ENCODE peak calls at places on chromosomes 3 and 15, in four cellular contexts. P is mesendoderm, L is H9, H is H1. X is an unnamed sample.

GRCh38 chr3:77506384-77506783 is 466.5 kb downstream of the ROBO2 start:
- DNase-seq in H (no peak), L (no peak), P (no peak), X (no peak)

GRCh38 chr3:42843730-42844713 is 31.7 kb downstream of the CYP8B1 start:
- DNase-seq in L (no peak), H (peak), P (peak), X (no peak)

GRCh38 chr3:12737319-12737718 is 21.7 kb downstream of the TMEM40 start:
- DNase-seq in L (no peak), P (no peak), H (no peak), X (no peak)

GRCh38 chr15:38533926-38534325 is 30.7 kb downstream of the RASGRP1 start:
- DNase-seq in P (no peak), H (no peak), L (no peak), X (no peak)

GRCh38 chr3:72960812-72961518 is 35.6 kb upstream of the PPP4R2 start:
- DNase-seq in P (no peak), H (no peak), L (no peak), X (peak)

GRCh38 chr15:71634820-71635219 is 175.5 kb upstream of the NR2E3 start:
- DNase-seq in H (no peak), P (peak), L (no peak), X (no peak)

GRCh38 chr3:46124216-46125143 is 83.6 kb downstream of the CCR1 start:
- DNase-seq in H (no peak), P (no peak), L (no peak), X (peak)

GRCh38 chr15:60844431-60845174 is 365.7 kb upstream of the ICE2 start:
- DNase-seq in L (no peak), H (no peak), P (no peak), X (no peak)

GRCh38 chr3:74463515-74463914 is 150.9 kb downstream of the CNTN3 start:
- DNase-seq in L (no peak), P (peak), H (no peak), X (no peak)

GRCh38 chr15:51861557-51862350 is 32.3 kb downstream of the TMOD3 start:
- DNase-seq in L (no peak), P (no peak), H (no peak), X (no peak)

GRCh38 chr15:53918180-53919079 is 59.8 kb upstream of the UNC13C start:
- DNase-seq in H (no peak), L (no peak), P (peak), X (no peak)

GRCh38 chr3:160695906-160696305 is 18.9 kb downstream of the ARL14 start:
- DNase-seq in L (no peak), P (no peak), H (no peak), X (peak)

GRCh38 chr3:124966557-124967480 is 32.3 kb upstream of the MUC13 start:
- DNase-seq in L (no peak), H (no peak), P (no peak), X (no peak)

GRCh38 chr15:92097473-92098178 is 244.1 kb downstream of the SLCO3A1 start:
- DNase-seq in P (peak), L (peak), H (peak), X (peak)

GRCh38 chr15:92906563-92907081 is 6.5 kb downstream of the CHD2 start:
- DNase-seq in H (no peak), L (no peak), P (no peak), X (peak)

GRCh38 chr3:113933746-113934145 is 14.1 kb upstream of the ZDHHC23 start:
- DNase-seq in L (no peak), H (no peak), P (no peak), X (no peak)

GRCh38 chr3:152128356-152128755 is 140.4 kb upstream of the MBNL1 start:
- DNase-seq in L (no peak), P (no peak), H (no peak), X (no peak)

GRCh38 chr3:140758791-140759444 is 81.1 kb downstream of the TRIM42 start:
- DNase-seq in P (no peak), H (no peak), L (no peak), X (no peak)

GRCh38 chr3:159881828-159882309 is 106.8 kb upstream of the IL12A start:
- DNase-seq in L (peak), P (peak), H (no peak), X (no peak)

GRCh38 chr3:32413845-32414526 is 22.3 kb downstream of the CMTM7 start:
- DNase-seq in H (no peak), L (no peak), P (no peak), X (no peak)

GRCh38 chr3:5038243-5038642 is 59.0 kb downstream of the BHLHE40 start:
- DNase-seq in H (no peak), P (no peak), L (no peak), X (no peak)

GRCh38 chr15:57566840-57567239 is 24.9 kb upstream of the MYZAP start:
- DNase-seq in L (no peak), P (no peak), H (no peak), X (no peak)

GRCh38 chr3:171374260-171374659 is 85.9 kb downstream of the TNIK start:
- DNase-seq in H (no peak), P (peak), L (no peak), X (peak)

GRCh38 chr3:46927718-46928073 is 48.8 kb downstream of the CCDC12 start:
- DNase-seq in P (no peak), H (no peak), L (no peak), X (no peak)

GRCh38 chr3:52788890-52789745 is 5.5 kb upstream of the ITIH3 start:
- DNase-seq in H (no peak), L (no peak), P (no peak), X (no peak)

GRCh38 chr3:27675287-27675686 is 46.8 kb downstream of the EOMES start:
- DNase-seq in P (no peak), L (no peak), H (no peak), X (peak)

GRCh38 chr15:71414778-71415177 is 299.5 kb downstream of the THSD4 start:
- DNase-seq in L (no peak), P (no peak), H (no peak), X (no peak)

GRCh38 chr3:190499157-190499556 is 14.7 kb upstream of the IL1RAP start:
- DNase-seq in H (no peak), L (no peak), P (no peak), X (no peak)

GRCh38 chr15:30904812-30905211 is 1.1 kb downstream of the FAN1 start:
- DNase-seq in H (no peak), P (no peak), L (no peak), X (no peak)
- H4K5ac ChIP-seq in H (no peak), P (no peak), L (no peak), X (no peak)

GRCh38 chr3:112531358-112531781 is 30.4 kb downstream of the ATG3 start:
- DNase-seq in P (peak), L (no peak), H (no peak), X (peak)
- H4K5ac ChIP-seq in P (no peak), L (no peak), H (no peak), X (no peak)

GRCh38 chr15:74490339-74490689 is 29.4 kb upstream of the UBL7 start:
- DNase-seq in H (no peak), L (no peak), P (no peak), X (no peak)
- H4K5ac ChIP-seq in H (no peak), L (no peak), P (peak), X (no peak)

GRCh38 chr3:145248928-145249327 is 912.1 kb downstream of the PLOD2 start:
- DNase-seq in L (no peak), H (no peak), P (no peak), X (no peak)

GRCh38 chr3:145244327-145244726 is 916.7 kb downstream of the PLOD2 start:
- DNase-seq in H (no peak), L (no peak), P (no peak), X (no peak)

GRCh38 chr3:145243875-145244274 is 917.1 kb downstream of the PLOD2 start:
- DNase-seq in P (no peak), H (no peak), L (no peak), X (peak)

GRCh38 chr3:145251311-145251710 is 909.7 kb downstream of the PLOD2 start:
- DNase-seq in L (no peak), P (no peak), H (no peak), X (no peak)

DNA sequence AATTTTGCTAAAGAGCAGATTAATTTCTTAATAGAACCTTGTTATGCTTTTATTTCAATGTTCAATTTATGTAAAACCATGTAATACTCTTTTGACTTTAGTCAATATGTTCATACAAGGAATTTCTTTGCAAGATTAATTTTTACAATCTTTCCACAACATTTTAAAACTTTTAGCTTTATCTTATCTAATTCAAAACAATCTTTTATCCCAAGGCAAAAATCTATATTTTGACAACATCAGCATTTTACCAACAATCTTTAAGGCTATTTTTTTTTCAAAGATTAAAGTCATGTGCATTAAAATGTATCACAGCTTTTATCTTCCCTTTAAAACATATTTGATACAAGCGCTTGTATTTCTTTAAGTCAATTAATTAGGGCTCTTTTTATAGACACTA is 914.7 kb downstream of the PLOD2 start:
- DNase-seq in P (no peak), H (no peak), L (no peak), X (no peak)
- H4K5ac ChIP-seq in P (no peak), H (no peak), L (no peak), X (no peak)

GRCh38 chr15:63978511-63979226 is 67.6 kb downstream of the DAPK2 start:
- DNase-seq in L (peak), H (peak), P (no peak), X (no peak)
- H4K5ac ChIP-seq in L (no peak), H (no peak), P (no peak), X (no peak)

GRCh38 chr3:69568458-69568857 is 170.8 kb upstream of the MITF start:
- DNase-seq in P (no peak), L (no peak), H (no peak), X (peak)
- H4K5ac ChIP-seq in P (no peak), L (no peak), H (no peak), X (no peak)

GRCh38 chr15:59189224-59189623 is 17.4 kb upstream of the LDHAL6B start:
- DNase-seq in H (no peak), L (no peak), P (no peak), X (no peak)
- H4K5ac ChIP-seq in H (no peak), L (no peak), P (no peak), X (no peak)

X was measured in IMR-90.